ENCODE peak calls at places on chromosomes 4 and X, in five cellular contexts. O is HepG2, X is H1, I is K562, T is HCT116. Y is an unnamed sample.

GRCh38 chrX:48835524-48836329 is at the start of gene PCSK1N:
- DNase-seq in I (no peak), T (no peak), X (no peak), O (peak), Y (no peak)

GRCh38 chr4:154559141-154559841 is 3.5 kb upstream of the FGB start:
- DNase-seq in T (peak), O (peak), I (peak), X (peak), Y (no peak)

GRCh38 chrX:123189318-123189717 is 5.2 kb downstream of the GRIA3 start:
- DNase-seq in I (no peak), T (no peak), X (no peak), O (no peak), Y (no peak)

GRCh38 chr4:15100994-15101695 is 98.9 kb downstream of the CPEB2 start:
- DNase-seq in T (no peak), I (no peak), O (no peak), X (no peak), Y (no peak)

GRCh38 chrX:132651411-132652086 is 162.7 kb upstream of the MBNL3 start:
- DNase-seq in O (no peak), T (no peak), X (no peak), I (no peak), Y (no peak)

GRCh38 chr4:13626492-13627184 is 887 bp downstream of the BOD1L1 start:
- DNase-seq in T (no peak), X (no peak), I (no peak), O (no peak), Y (no peak)

GRCh38 chr4:25986807-25987206 is 72.8 kb downstream of the SMIM20 start:
- DNase-seq in X (no peak), O (no peak), T (no peak), I (no peak), Y (no peak)

GRCh38 chr4:8319731-8320385 is 50.3 kb downstream of the HTRA3 start:
- DNase-seq in I (no peak), T (no peak), X (no peak), O (no peak), Y (no peak)

GRCh38 chrX:49147907-49148306 is 14.7 kb upstream of the MAGIX start:
- DNase-seq in I (no peak), O (no peak), X (no peak), T (no peak), Y (no peak)

GRCh38 chr4:12636191-12636590 is 847.9 kb downstream of the RAB28 start:
- DNase-seq in O (no peak), T (no peak), I (no peak), X (no peak), Y (no peak)

GRCh38 chrX:109704563-109704962 is 28.5 kb downstream of the ACSL4 start:
- DNase-seq in T (no peak), I (no peak), X (no peak), O (no peak), Y (no peak)

GRCh38 chr4:176432811-176433540 is 113.2 kb downstream of the SPCS3 start:
- DNase-seq in T (no peak), I (no peak), O (no peak), X (no peak), Y (no peak)

GRCh38 chrX:41716767-41717473 is 7.1 kb upstream of the GPR82 start:
- DNase-seq in T (no peak), O (no peak), I (no peak), X (no peak), Y (no peak)

GRCh38 chrX:115226929-115227328 is 7.0 kb downstream of the LRCH2 start:
- DNase-seq in T (peak), O (peak), X (no peak), I (no peak), Y (no peak)

GRCh38 chr4:7717946-7718490 is 221.6 kb downstream of the AFAP1 start:
- DNase-seq in T (no peak), O (no peak), X (no peak), I (no peak), Y (no peak)

DNA sequence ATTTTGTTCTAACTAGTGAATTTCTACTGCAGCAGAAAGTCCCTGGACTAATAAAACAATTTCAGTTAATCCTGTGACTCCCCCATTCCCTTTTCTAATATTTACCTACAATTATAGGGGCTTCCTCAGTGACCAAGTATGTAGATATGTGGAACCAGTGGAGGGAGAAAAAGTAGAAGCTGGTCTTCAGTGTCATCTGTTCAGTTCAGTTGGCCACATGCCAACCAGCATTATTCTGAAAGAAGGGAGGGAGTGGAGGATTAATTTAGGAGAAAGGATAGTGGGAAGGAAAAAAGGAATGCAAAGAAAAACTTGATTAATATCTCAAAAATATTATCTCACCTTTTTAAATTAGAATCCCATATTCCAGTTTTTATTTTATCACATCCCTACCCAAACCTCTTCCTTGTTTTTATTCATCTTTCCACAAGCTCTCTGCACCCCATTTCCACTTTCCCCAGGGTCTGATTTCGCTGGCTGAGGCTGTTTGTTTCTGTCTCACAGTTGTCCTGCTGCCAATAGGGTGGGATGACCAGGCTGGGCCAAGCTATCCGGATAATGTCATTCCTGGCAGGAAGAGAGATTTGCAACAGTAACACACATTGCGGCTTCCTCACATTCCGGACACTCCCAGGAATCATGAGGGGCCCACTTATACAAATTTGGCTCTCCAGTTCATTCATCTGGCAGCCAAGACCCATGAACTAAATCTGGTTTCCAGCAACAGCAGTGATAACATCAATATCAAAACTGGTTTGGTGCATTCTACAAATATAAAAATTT is 24.6 kb upstream of the ANTXR2 start:
- DNase-seq in X (no peak), I (no peak), T (no peak), O (no peak), Y (no peak)
- H3K9ac ChIP-seq in X (no peak), I (no peak), T (no peak), O (no peak), Y (no peak)

DNA sequence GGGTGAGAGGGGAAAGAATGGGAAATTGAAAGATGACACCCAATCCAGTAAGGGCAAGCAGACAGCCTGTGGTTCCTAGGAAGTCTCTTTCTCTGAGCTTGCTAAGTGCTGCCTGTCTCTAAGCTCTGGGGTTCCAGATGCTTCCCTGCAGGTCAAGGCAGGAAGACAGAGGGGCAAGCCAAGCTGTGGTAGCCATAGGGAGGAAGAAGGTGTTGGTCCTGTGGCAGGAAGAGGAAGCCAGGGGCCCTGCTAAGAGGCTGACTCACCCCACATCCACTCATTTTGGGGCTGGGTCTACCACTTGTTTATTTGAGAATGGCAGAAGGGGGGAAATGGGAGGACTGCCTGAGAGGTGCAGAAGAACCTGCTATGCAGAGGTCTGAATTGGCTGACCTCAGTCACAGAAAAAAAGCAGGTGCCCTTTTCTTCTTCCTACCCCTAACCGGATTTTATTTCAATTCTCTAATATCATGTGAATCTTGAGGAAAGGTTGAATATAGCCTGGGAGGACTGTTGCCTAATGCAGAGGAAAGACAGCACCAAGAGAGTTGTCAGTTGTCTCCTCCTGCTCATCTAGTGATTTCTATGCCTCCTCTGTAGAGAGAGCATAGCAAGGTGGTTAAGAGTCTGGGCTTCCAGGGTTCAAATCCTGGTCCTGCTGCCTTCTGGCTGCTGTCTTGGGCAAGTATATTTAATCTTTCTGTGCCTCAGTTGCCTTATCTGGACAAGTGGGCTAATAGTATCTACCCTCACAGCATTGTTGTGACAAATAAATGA is 27.4 kb downstream of the HOPX start:
- DNase-seq in X (no peak), O (no peak), T (no peak), I (no peak), Y (no peak)
- TF ChIP-seq POLR2AphosphoS5 in X (no peak), O (no peak), T (no peak), I (no peak), Y (no peak)

GRCh38 chr4:112511294-112512118 is 4.5 kb downstream of the NEUROG2 start:
- DNase-seq in I (no peak), T (no peak), X (no peak), O (no peak), Y (no peak)
- TF ChIP-seq EZH2 in I (no peak), T (no peak), X (peak), O (no peak), Y (no peak)

GRCh38 chr4:82363896-82364487 is 9.8 kb downstream of the HNRNPD start:
- DNase-seq in O (no peak), X (no peak), I (no peak), T (no peak), Y (no peak)

GRCh38 chr4:82357640-82358039 is 16.2 kb downstream of the HNRNPD start:
- DNase-seq in T (no peak), O (no peak), X (no peak), I (no peak), Y (no peak)

GRCh38 chr4:82362565-82362964 is 11.2 kb downstream of the HNRNPD start:
- DNase-seq in O (no peak), T (no peak), X (no peak), I (no peak), Y (no peak)

GRCh38 chr4:82358773-82359324 is 14.9 kb downstream of the HNRNPD start:
- DNase-seq in O (no peak), T (no peak), I (no peak), X (no peak), Y (no peak)

DNA sequence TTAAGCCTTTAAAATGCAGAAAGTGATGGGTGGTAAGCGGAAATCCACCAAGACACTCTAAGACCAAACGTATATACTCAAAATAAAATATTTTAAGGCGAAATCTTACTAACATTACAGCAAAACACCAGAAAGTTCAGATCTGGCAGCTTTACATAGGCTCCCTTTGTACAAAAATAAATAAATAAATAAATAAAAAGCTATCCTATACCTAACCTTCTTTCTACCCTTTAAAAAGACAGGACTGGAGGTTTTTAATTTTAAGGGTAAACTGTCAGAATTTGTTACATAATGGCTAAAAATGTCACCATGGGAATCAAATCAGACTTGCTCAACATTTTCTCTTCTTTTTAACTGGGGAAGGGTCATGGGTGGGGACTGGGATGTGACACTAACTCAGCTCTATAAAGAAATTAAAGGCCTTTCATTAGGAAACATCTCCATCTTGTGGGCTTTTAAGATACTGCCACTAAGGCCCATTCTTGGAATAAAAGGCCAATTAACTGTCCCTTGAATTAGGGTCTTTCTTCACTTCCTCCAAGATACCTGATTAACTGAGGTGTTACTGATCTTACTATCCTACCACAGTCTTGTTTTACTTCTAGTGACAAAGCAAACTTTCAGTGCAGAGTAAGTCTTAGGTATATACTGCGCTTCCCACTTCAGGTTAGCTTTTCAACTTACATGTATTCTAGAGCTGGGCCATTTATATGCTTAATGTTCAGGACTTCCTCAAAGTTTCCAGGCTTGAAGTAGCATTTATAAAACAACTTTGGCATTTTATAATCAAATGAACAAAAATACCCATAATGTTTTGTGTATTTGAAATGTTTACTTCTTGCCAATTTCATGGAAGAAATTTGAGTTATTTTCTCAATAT is 13.3 kb downstream of the HNRNPD start:
- DNase-seq in O (no peak), I (peak), X (no peak), T (no peak), Y (no peak)
- H3K9ac ChIP-seq in O (no peak), I (no peak), X (no peak), T (no peak), Y (peak)

GRCh38 chr4:174362340-174362739 is 78.6 kb downstream of the CEP44 start:
- DNase-seq in T (no peak), O (no peak), I (no peak), X (no peak), Y (no peak)
- TF ChIP-seq POLR2AphosphoS5 in T (no peak), O (no peak), I (no peak), X (no peak), Y (no peak)

GRCh38 chr4:157222764-157223145 is 2.2 kb downstream of the GRIA2 start:
- DNase-seq in I (no peak), O (no peak), T (no peak), X (no peak), Y (no peak)

GRCh38 chr4:157221426-157221894 is 932 bp downstream of the GRIA2 start:
- DNase-seq in X (no peak), O (no peak), I (no peak), T (no peak), Y (no peak)

GRCh38 chr4:157220026-157220881 is at the start of gene GRIA2:
- DNase-seq in T (no peak), O (peak), X (no peak), I (peak), Y (no peak)

GRCh38 chr4:157223446-157223845 is 2.9 kb downstream of the GRIA2 start:
- DNase-seq in T (no peak), O (no peak), X (no peak), I (no peak), Y (no peak)

DNA sequence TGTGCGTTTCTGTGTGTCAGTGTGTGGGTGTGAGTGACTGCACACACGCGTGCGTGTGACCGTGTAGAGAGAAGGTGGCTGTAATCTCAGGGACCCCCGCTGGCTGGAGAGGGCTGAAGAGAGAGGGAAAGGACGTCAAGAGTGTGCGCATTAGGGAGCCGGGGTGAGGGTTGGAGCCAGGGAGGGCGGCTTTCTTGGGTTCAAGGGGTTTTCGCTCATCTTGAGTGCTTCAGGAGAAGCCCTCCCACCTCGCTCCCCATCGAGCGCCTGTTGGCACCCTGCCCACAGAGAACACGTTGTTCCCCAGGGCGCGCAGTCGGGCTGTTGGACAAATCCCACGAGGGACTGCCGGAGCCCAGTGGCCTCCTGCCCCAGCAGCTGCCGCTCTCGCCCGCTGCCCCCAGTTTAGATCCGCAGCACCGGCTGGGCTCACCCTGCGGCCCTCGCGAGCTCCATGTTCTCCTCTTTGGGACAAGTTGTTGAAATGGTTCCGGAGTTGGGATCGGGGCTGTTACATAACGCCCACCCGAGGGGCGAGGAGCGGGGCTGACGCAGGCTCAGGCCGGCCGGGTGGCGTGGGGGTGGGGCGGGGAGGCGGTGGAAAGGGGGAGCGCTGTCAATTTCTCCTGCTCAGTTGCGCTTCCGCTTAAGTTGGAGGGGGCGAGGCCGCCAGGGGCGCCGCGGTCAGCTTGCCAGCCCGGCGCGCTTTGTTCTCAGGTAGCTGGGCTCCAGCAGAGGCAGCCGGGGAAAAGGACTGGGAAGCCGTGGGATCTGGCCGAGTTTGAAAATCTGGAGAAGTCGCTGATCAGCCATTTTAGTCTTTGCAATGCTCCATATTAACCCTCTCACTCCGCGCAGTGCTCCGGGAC is 1.6 kb downstream of the GRIA2 start:
- DNase-seq in T (no peak), I (no peak), X (no peak), O (no peak), Y (no peak)
- TF ChIP-seq EZH2 in T (no peak), I (no peak), X (peak), O (no peak), Y (no peak)